ENCODE peak calls at places on chromosomes 7 and 10, in seven cellular contexts. J is MM.1S, E is body of pancreas, H is lower lobe of right lung, U is aorta, I is astrocyte, R is left ventricle myocardium inferior. K is an unnamed sample. For H3K9me3, H3K27me3 and H3K36me3, the result is how much of the 10 kb centered on the place peaks cover.

GRCh38 chr10:21518629-21519321 is 6.7 kb downstream of the SKIDA1 start:
- DNase-seq in U (no peak), R (no peak), I (peak), H (peak), J (no peak), E (peak), K (no peak)

GRCh38 chr10:43863859-43864591 is 215.3 kb upstream of the ZNF32 start:
- DNase-seq in I (peak), J (no peak), E (peak), R (peak), H (peak), U (no peak), K (no peak)

GRCh38 chr7:111113263-111114017 is 22.5 kb downstream of the LRRN3 start:
- DNase-seq in E (no peak), U (no peak), I (peak), H (no peak), J (no peak), R (no peak), K (no peak)

GRCh38 chr10:71717056-71717755 is 2.4 kb downstream of the C10orf105 start:
- DNase-seq in I (no peak), R (no peak), E (no peak), H (no peak), J (no peak), U (no peak), K (no peak)

GRCh38 chr10:124323145-124323725 is 95.5 kb downstream of the OAT start:
- DNase-seq in U (no peak), E (no peak), J (no peak), H (no peak), I (no peak), R (no peak), K (no peak)

GRCh38 chr10:35643151-35643975 is 1.3 kb upstream of the FZD8 start:
- DNase-seq in H (peak), E (peak), I (peak), U (peak), J (peak), R (peak), K (peak)

GRCh38 chr10:44378626-44379025 is 6.3 kb downstream of the CXCL12 start:
- DNase-seq in I (no peak), E (no peak), J (no peak), H (no peak), R (no peak), U (peak), K (no peak)

GRCh38 chr10:104038537-104038936 is 47.1 kb downstream of the COL17A1 start:
- DNase-seq in R (no peak), J (no peak), H (no peak), U (no peak), I (no peak), E (no peak), K (no peak)

GRCh38 chr7:129456421-129456820 is 22.2 kb downstream of the STRIP2 start:
- DNase-seq in R (no peak), U (no peak), E (no peak), H (no peak), J (no peak), I (no peak), K (no peak)

GRCh38 chr10:30987463-30987862 is 44.2 kb downstream of the ZNF438 start:
- DNase-seq in E (no peak), J (no peak), U (no peak), I (no peak), H (no peak), R (no peak), K (no peak)

GRCh38 chr10:69757553-69758309 is 44.0 kb upstream of the COL13A1 start:
- DNase-seq in U (peak), E (peak), R (peak), H (no peak), J (no peak), I (peak), K (no peak)

GRCh38 chr7:139304517-139304916 is 36.6 kb upstream of the FMC1 start:
- DNase-seq in J (no peak), H (no peak), U (no peak), R (no peak), E (no peak), I (no peak), K (no peak)
- H3K9me3 ChIP-seq in J (under half), H (under half), U (under half), R (under half), E (under half), I (under half), K (under half)

GRCh38 chr7:54538122-54538521 is 4.1 kb upstream of the VSTM2A start:
- DNase-seq in U (no peak), H (no peak), E (no peak), I (no peak), J (no peak), R (no peak), K (no peak)

GRCh38 chr7:54544356-54545240 is 2.4 kb downstream of the VSTM2A start:
- DNase-seq in J (no peak), R (no peak), E (no peak), I (no peak), U (no peak), H (no peak), K (peak)

GRCh38 chr7:54542920-54543539 is 855 bp downstream of the VSTM2A start:
- DNase-seq in R (no peak), J (peak), H (no peak), U (no peak), E (no peak), I (peak), K (no peak)

GRCh38 chr7:54545241-54545563 is 3.0 kb downstream of the VSTM2A start:
- DNase-seq in E (no peak), R (no peak), H (no peak), I (no peak), J (no peak), U (no peak), K (no peak)

GRCh38 chr7:54541941-54542618 is at the start of gene VSTM2A:
- DNase-seq in U (no peak), H (no peak), J (no peak), I (no peak), R (no peak), E (peak), K (no peak)
- H3K27me3 ChIP-seq in U (under half), H (half or more), J (under half), I (under half), R (half or more), E (under half), K (half or more)

GRCh38 chr7:92528958-92529264 is 316 bp downstream of the RBM48 start:
- DNase-seq in J (no peak), R (no peak), H (no peak), E (no peak), U (no peak), I (no peak), K (no peak)

DNA sequence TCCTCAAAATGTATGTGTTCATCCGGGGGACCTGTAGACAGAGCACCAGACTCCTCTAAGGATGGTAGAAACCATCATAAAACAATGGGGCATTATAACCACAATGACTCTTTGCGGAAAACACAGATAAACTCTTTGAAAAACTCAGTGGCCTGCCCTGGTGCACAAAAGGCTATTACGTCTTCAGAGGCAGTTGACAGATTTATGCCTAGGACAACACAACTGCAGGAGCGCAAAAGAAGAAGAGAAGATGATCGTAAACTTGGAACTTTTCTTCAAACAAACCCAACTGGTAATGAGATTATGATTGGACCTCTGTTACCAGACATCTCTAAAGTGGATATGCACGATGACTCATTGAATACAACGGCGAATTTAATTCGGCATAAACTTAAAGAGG is 6.0 kb downstream of the RBM48 start:
- DNase-seq in E (no peak), U (no peak), R (no peak), J (no peak), I (no peak), H (no peak), K (no peak)
- H3K36me3 ChIP-seq in E (under half), U (under half), R (half or more), J (under half), I (under half), H (half or more), K (half or more)

GRCh38 chr10:67809107-67809506 is 28.9 kb downstream of the DNAJC12 start:
- DNase-seq in E (no peak), I (no peak), J (no peak), R (no peak), U (no peak), H (no peak), K (no peak)
- H3K9me3 ChIP-seq in E (under half), I (under half), J (under half), R (under half), U (under half), H (under half), K (under half)

DNA sequence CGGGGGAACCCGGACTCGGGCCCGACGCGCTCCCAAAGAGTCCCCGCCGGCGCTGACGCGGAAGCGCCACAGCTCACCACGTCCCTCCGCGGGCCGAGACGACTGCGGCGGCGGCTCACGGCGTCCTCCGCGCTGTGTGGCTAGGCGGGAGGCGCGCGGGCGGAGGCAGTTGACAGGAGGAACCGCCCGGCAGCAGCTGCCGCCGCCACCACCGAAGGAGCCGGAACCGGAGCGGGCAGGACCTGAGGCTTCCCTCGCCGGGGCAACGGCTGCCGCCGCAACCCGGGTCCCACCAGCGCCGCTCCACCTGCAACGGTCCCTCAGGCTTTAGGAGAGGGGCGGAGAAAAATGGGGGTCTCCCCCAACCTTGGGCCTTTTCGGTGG is 334 bp downstream of the ZNF800 start:
- DNase-seq in E (peak), R (peak), J (peak), U (peak), I (peak), H (peak), K (peak)
- H3K27me3 ChIP-seq in E (under half), R (under half), J (under half), U (under half), I (under half), H (under half), K (under half)

GRCh38 chr7:134300988-134301387 is 15.7 kb downstream of the SLC35B4 start:
- DNase-seq in R (no peak), U (no peak), E (no peak), H (no peak), J (no peak), I (no peak), K (no peak)
- H3K36me3 ChIP-seq in R (half or more), U (under half), E (under half), H (half or more), J (under half), I (under half), K (half or more)

GRCh38 chr7:138559448-138559847 is 99.4 kb downstream of the TRIM24 start:
- DNase-seq in I (no peak), H (no peak), U (no peak), E (no peak), J (no peak), R (no peak), K (no peak)

GRCh38 chr7:138555684-138556083 is 95.6 kb downstream of the TRIM24 start:
- DNase-seq in R (no peak), E (no peak), U (no peak), J (no peak), H (no peak), I (no peak), K (no peak)

GRCh38 chr7:138554674-138555073 is 94.6 kb downstream of the TRIM24 start:
- DNase-seq in E (no peak), I (no peak), H (no peak), U (no peak), J (no peak), R (no peak), K (no peak)

GRCh38 chr7:138553805-138554204 is 93.7 kb downstream of the TRIM24 start:
- DNase-seq in J (no peak), I (no peak), R (no peak), E (no peak), U (no peak), H (no peak), K (no peak)

GRCh38 chr7:138556771-138557484 is 96.9 kb downstream of the TRIM24 start:
- DNase-seq in E (no peak), U (no peak), I (no peak), H (no peak), R (no peak), J (no peak), K (no peak)
- H3K9me3 ChIP-seq in E (under half), U (under half), I (under half), H (under half), R (half or more), J (under half), K (under half)

GRCh38 chr10:100662067-100662466 is 83.3 kb upstream of the PAX2 start:
- DNase-seq in I (no peak), E (no peak), H (no peak), R (no peak), U (no peak), J (no peak), K (no peak)
- H3K27me3 ChIP-seq in I (half or more), E (under half), H (half or more), R (half or more), U (under half), J (half or more), K (under half)

GRCh38 chr7:22153427-22154106 is 203.4 kb downstream of the RAPGEF5 start:
- DNase-seq in R (no peak), I (no peak), U (no peak), E (no peak), H (no peak), J (no peak), K (no peak)
- H3K36me3 ChIP-seq in R (under half), I (under half), U (under half), E (under half), H (half or more), J (under half), K (under half)

GRCh38 chr7:64078699-64078994 is 33.4 kb downstream of the ZNF727 start:
- DNase-seq in J (no peak), R (no peak), I (no peak), E (no peak), H (no peak), U (no peak), K (no peak)
- H3K9me3 ChIP-seq in J (under half), R (under half), I (under half), E (half or more), H (half or more), U (under half), K (half or more)

K was measured in left lung.